ENCODE peak calls at places on chromosomes 6 and 20, in five cellular contexts. U is pancreas, O is cardiac muscle cell, G is HFF-Myc, T is brain microvascular endothelial cell. K is an unnamed sample.
A peak's percentile ranks its signal among the peaks of the same experiment; 100 is the strongest.

GRCh38 chr6:74369556-74369993 is 673.6 kb downstream of the CD109 start:
- DNase-seq in G (peak; percentile 37), U (no peak), T (peak; percentile 86), O (no peak), K (peak; percentile 58)

GRCh38 chr20:1489764-1490436 is 1.3 kb downstream of the SIRPB2 start:
- DNase-seq in O (no peak), U (no peak), G (no peak), T (no peak), K (no peak)

GRCh38 chr20:57259179-57260021 is 7.0 kb downstream of the BMP7 start:
- DNase-seq in O (no peak), T (no peak), U (no peak), G (no peak), K (no peak)

GRCh38 chr20:5143856-5144255 is 17.0 kb downstream of the CDS2 start:
- DNase-seq in O (no peak), U (no peak), G (no peak), T (no peak), K (no peak)

GRCh38 chr20:50635676-50636600 is 55.4 kb downstream of the RIPOR3 start:
- DNase-seq in U (peak; percentile 83), O (peak; percentile 88), G (no peak), T (peak; percentile 56), K (no peak)

GRCh38 chr6:166253277-166254229 is 54.6 kb downstream of the PRR18 start:
- DNase-seq in U (no peak), T (no peak), O (peak; percentile 58), G (no peak), K (no peak)

GRCh38 chr20:25032478-25033183 is 25.3 kb downstream of the ACSS1 start:
- DNase-seq in O (no peak), T (no peak), U (peak; percentile 64), G (no peak), K (no peak)

GRCh38 chr20:9015984-9016324 is 52.9 kb upstream of the PLCB4 start:
- DNase-seq in G (no peak), O (no peak), T (no peak), U (no peak), K (peak; percentile 56)

GRCh38 chr20:43138061-43138860 is 51.4 kb downstream of the PTPRT start:
- DNase-seq in U (peak; percentile 29), G (no peak), T (no peak), O (no peak), K (no peak)

GRCh38 chr6:152309648-152310047 is 327.5 kb downstream of the SYNE1 start:
- DNase-seq in O (no peak), T (no peak), U (no peak), G (no peak), K (no peak)

GRCh38 chr6:109009761-109010612 is 84.7 kb downstream of the SESN1 start:
- DNase-seq in U (no peak), G (no peak), O (no peak), T (no peak), K (no peak)

GRCh38 chr6:39865011-39865888 is 69.0 kb downstream of the MOCS1 start:
- DNase-seq in O (peak; percentile 63), U (peak; percentile 71), T (peak; percentile 33), G (peak; percentile 36), K (peak; percentile 28)

GRCh38 chr6:1027109-1027794 is 284.6 kb upstream of the FOXQ1 start:
- DNase-seq in G (peak; percentile 62), O (no peak), T (peak; percentile 13), U (no peak), K (peak; percentile 48)

GRCh38 chr20:23668477-23668951 is 20.3 kb downstream of the CST4 start:
- DNase-seq in U (peak; percentile 37), G (peak; percentile 40), O (peak; percentile 72), T (peak; percentile 58), K (no peak)

GRCh38 chr6:170436209-170436809 is 116.8 kb downstream of the PSMB1 start:
- DNase-seq in G (no peak), T (no peak), O (no peak), U (no peak), K (no peak)

GRCh38 chr20:62980380-62980960 is 26.3 kb downstream of the BHLHE23 start:
- DNase-seq in G (peak; percentile 71), T (no peak), O (no peak), U (no peak), K (no peak)

GRCh38 chr6:46199387-46199786 is 28.6 kb upstream of the ENPP5 start:
- DNase-seq in O (no peak), T (no peak), U (no peak), G (no peak), K (peak; percentile 37)

GRCh38 chr20:402898-403581 is 5.1 kb upstream of the RBCK1 start:
- DNase-seq in O (no peak), G (no peak), U (no peak), T (no peak), K (no peak)

GRCh38 chr20:46169245-46170171 is 51.4 kb downstream of the CD40 start:
- DNase-seq in U (no peak), O (peak; percentile 36), G (no peak), T (no peak), K (no peak)

GRCh38 chr6:89315199-89315598 is at the start of gene GABRR2:
- DNase-seq in T (no peak), U (no peak), G (no peak), O (no peak), K (no peak)

GRCh38 chr20:2408111-2408510 is 27.4 kb downstream of the TGM6 start:
- DNase-seq in G (no peak), O (no peak), T (no peak), U (no peak), K (no peak)

GRCh38 chr6:11262231-11262630 is 29.8 kb upstream of the NEDD9 start:
- DNase-seq in O (no peak), T (no peak), U (no peak), G (no peak), K (no peak)

GRCh38 chr6:4340544-4340943 is 205.2 kb upstream of the ECI2 start:
- DNase-seq in O (no peak), T (no peak), U (no peak), G (no peak), K (no peak)

GRCh38 chr20:3121271-3121911 is 36.9 kb upstream of the AVP start:
- DNase-seq in U (no peak), G (no peak), T (no peak), O (no peak), K (no peak)

GRCh38 chr20:24871429-24872213 is 77.4 kb upstream of the CST7 start:
- DNase-seq in G (no peak), T (no peak), O (no peak), U (no peak), K (no peak)

GRCh38 chr6:4510906-4511625 is 265.1 kb upstream of the CDYL start:
- DNase-seq in U (no peak), O (no peak), G (no peak), T (no peak), K (no peak)

GRCh38 chr6:168318579-168319278 is 848 bp downstream of the DACT2 start:
- DNase-seq in T (no peak), G (no peak), U (no peak), O (no peak), K (no peak)

GRCh38 chr6:116268589-116269293 is 11.0 kb downstream of the TSPYL1 start:
- DNase-seq in G (peak; percentile 93), O (peak; percentile 67), T (peak; percentile 67), U (no peak), K (peak; percentile 42)

GRCh38 chr6:128474481-128474880 is 45.9 kb downstream of the PTPRK start:
- DNase-seq in G (no peak), T (no peak), U (no peak), O (no peak), K (no peak)

GRCh38 chr6:43768983-43769525 is 957 bp upstream of the VEGFA start:
- DNase-seq in G (peak; percentile 71), T (peak; percentile 27), U (peak; percentile 53), O (no peak), K (peak; percentile 87)

GRCh38 chr6:31239854-31240253 is 32.0 kb downstream of the HLA-C start:
- DNase-seq in U (no peak), T (no peak), O (no peak), G (peak; percentile 7), K (no peak)

GRCh38 chr20:53748821-53749402 is 155.3 kb upstream of the ZNF217 start:
- DNase-seq in O (no peak), G (no peak), U (no peak), T (no peak), K (no peak)

GRCh38 chr6:110538416-110539060 is 62.1 kb upstream of the SLC22A16 start:
- DNase-seq in O (no peak), U (no peak), G (no peak), T (no peak), K (no peak)

GRCh38 chr6:12884983-12885382 is 168.4 kb downstream of the PHACTR1 start:
- DNase-seq in O (no peak), U (no peak), G (no peak), T (no peak), K (no peak)

GRCh38 chr20:57117296-57117695 is 149.1 kb downstream of the BMP7 start:
- DNase-seq in U (no peak), G (no peak), O (no peak), T (no peak), K (no peak)

GRCh38 chr20:32749914-32750637 is 6.8 kb upstream of the COMMD7 start:
- DNase-seq in O (peak; percentile 63), T (no peak), G (no peak), U (no peak), K (no peak)

GRCh38 chr20:54103067-54103761 is 32.8 kb upstream of the BCAS1 start:
- DNase-seq in O (peak; percentile 72), G (no peak), T (peak; percentile 78), U (peak; percentile 82), K (no peak)

GRCh38 chr6:99822741-99823512 is 171.1 kb downstream of the MCHR2 start:
- DNase-seq in G (peak; percentile 48), U (no peak), T (peak; percentile 16), O (peak; percentile 59), K (peak; percentile 33)

GRCh38 chr20:14335122-14335521 is 2.3 kb downstream of the FLRT3 start:
- DNase-seq in G (no peak), O (no peak), T (no peak), U (no peak), K (no peak)
- H3K4me3 ChIP-seq in G (peak overlapping the region; percentile 42), O (peak overlapping the region; percentile 43), T (no peak overlapping the region), U (no peak overlapping the region), K (no peak overlapping the region)

DNA sequence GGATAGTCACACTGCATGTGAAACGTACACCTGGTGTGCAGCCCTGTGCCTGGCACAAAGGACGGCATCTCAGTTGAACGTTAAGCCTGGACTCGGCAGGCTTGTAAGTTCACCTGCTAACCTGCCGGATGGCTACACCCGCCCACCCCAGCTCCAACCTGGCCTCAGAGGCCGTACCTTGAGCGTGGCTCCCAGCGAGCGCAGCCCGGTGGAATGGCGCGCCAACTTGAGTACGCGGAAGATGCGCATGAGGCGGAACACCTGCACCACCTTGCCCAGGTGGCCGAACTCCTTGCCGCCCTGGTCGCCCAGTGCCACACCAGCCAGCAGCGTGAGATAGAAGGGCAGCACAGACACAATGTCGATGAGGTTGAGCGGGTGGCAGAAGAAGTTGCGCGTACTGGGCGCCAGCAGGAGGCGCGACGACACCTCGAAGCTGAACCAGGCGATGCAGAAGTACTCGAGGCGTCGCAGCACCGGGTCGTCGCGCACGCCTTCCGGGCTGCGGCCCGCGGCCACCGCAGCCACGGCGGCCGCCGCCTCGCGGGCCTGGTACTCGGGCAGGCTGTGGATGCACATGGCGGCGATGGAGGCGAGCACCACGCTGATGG is 3.3 kb downstream of the KCNS1 start:
- DNase-seq in U (no peak), T (no peak), G (no peak), O (no peak), K (no peak)
- TF ChIP-seq CTCF in U (no peak), T (peak; percentile 57), G (no peak), O (peak; percentile 38), K (peak; percentile 52)

GRCh38 chr6:38713812-38714211 is 1.3 kb upstream of the DNAH8 start:
- DNase-seq in O (no peak), U (no peak), T (no peak), G (no peak), K (no peak)
- H3K4me3 ChIP-seq in O (no peak overlapping the region), U (no peak overlapping the region), T (no peak overlapping the region), G (no peak overlapping the region), K (no peak overlapping the region)

GRCh38 chr20:21808863-21809664 is 103.6 kb downstream of the PAX1 start:
- DNase-seq in G (no peak), T (no peak), O (peak; percentile 82), U (peak; percentile 61), K (no peak)
- TF ChIP-seq CTCF in G (peak; percentile 50), T (peak; percentile 45), O (peak; percentile 6), U (peak; percentile 77), K (peak; percentile 46)

K was measured in AG09309.